ENCODE peak calls at places on chromosomes 2 and 18, in six cellular contexts. K, A, X, J, F and Z are unnamed samples.

GRCh38 chr2:128315829-128316776 is 2.6 kb downstream of the HS6ST1 start:
- DNase-seq in K (no peak), A (peak), X (no peak), J (no peak), F (no peak), Z (no peak)

GRCh38 chr2:207930747-207931146 is 94.6 kb downstream of the PLEKHM3 start:
- DNase-seq in K (no peak), A (no peak), X (no peak), J (no peak), F (no peak), Z (no peak)

GRCh38 chr2:33090553-33091134 is 143.9 kb downstream of the LTBP1 start:
- DNase-seq in K (no peak), A (no peak), X (no peak), J (no peak), F (no peak), Z (no peak)

GRCh38 chr18:24121625-24122024 is 17.2 kb upstream of the CABYR start:
- DNase-seq in K (no peak), A (no peak), X (no peak), J (no peak), F (no peak), Z (no peak)

GRCh38 chr2:200467806-200468686 is 41.8 kb downstream of the KCTD18 start:
- DNase-seq in K (no peak), A (peak), X (no peak), J (no peak), F (peak), Z (no peak)

GRCh38 chr2:232418056-232418455 is 11.4 kb downstream of the ALPG start:
- DNase-seq in K (no peak), A (no peak), X (no peak), J (no peak), F (no peak), Z (no peak)

GRCh38 chr2:5520352-5520996 is 171.7 kb upstream of the SOX11 start:
- DNase-seq in K (no peak), A (no peak), X (no peak), J (no peak), F (no peak), Z (no peak)

GRCh38 chr2:45210466-45211195 is 201.4 kb upstream of the SIX2 start:
- DNase-seq in K (no peak), A (peak), X (no peak), J (no peak), F (no peak), Z (no peak)

GRCh38 chr2:7471185-7471584 is 554.0 kb downstream of the RNF144A start:
- DNase-seq in K (no peak), A (no peak), X (no peak), J (no peak), F (no peak), Z (no peak)

GRCh38 chr2:73987109-73987947 is 2.6 kb downstream of the TET3 start:
- DNase-seq in K (no peak), A (no peak), X (peak), J (no peak), F (no peak), Z (peak)

GRCh38 chr2:218223046-218223445 is 6.1 kb downstream of the ARPC2 start:
- DNase-seq in K (no peak), A (no peak), X (no peak), J (no peak), F (no peak), Z (no peak)

GRCh38 chr2:96891591-96892333 is 21.9 kb upstream of the SEMA4C start:
- DNase-seq in K (no peak), A (no peak), X (no peak), J (no peak), F (no peak), Z (peak)

GRCh38 chr2:237864940-237865622 is 5.7 kb downstream of the RAMP1 start:
- DNase-seq in K (peak), A (no peak), X (no peak), J (no peak), F (no peak), Z (peak)

GRCh38 chr2:109269956-109270757 is 141.2 kb downstream of the SH3RF3 start:
- DNase-seq in K (no peak), A (no peak), X (no peak), J (no peak), F (no peak), Z (no peak)

GRCh38 chr2:192267484-192267883 is 72.8 kb upstream of the TMEFF2 start:
- DNase-seq in K (peak), A (no peak), X (no peak), J (no peak), F (no peak), Z (peak)

GRCh38 chr2:122191331-122191730 is 435.9 kb downstream of the TSN start:
- DNase-seq in K (peak), A (peak), X (no peak), J (no peak), F (no peak), Z (peak)

GRCh38 chr18:70453058-70453775 is 164.4 kb downstream of the SOCS6 start:
- DNase-seq in K (no peak), A (no peak), X (no peak), J (no peak), F (no peak), Z (peak)

GRCh38 chr2:239461551-239462515 is 61.0 kb upstream of the HDAC4 start:
- DNase-seq in K (no peak), A (no peak), X (no peak), J (no peak), F (no peak), Z (no peak)

GRCh38 chr18:63844254-63844653 is 43.3 kb upstream of the SERPINB2 start:
- DNase-seq in K (peak), A (no peak), X (no peak), J (no peak), F (no peak), Z (peak)

GRCh38 chr2:145931836-145932352 is 1412.0 kb upstream of the ZEB2 start:
- DNase-seq in K (peak), A (no peak), X (no peak), J (no peak), F (no peak), Z (no peak)

GRCh38 chr18:10687161-10687925 is 161.5 kb downstream of the NAPG start:
- DNase-seq in K (peak), A (no peak), X (no peak), J (no peak), F (no peak), Z (no peak)

GRCh38 chr2:239085201-239085992 is 237.5 kb downstream of the TWIST2 start:
- DNase-seq in K (no peak), A (no peak), X (no peak), J (no peak), F (no peak), Z (no peak)

GRCh38 chr2:29627366-29627765 is 294.0 kb downstream of the ALK start:
- DNase-seq in K (peak), A (no peak), X (no peak), J (no peak), F (no peak), Z (peak)

GRCh38 chr2:182890305-182890704 is 23.9 kb upstream of the FRZB start:
- DNase-seq in K (no peak), A (no peak), X (no peak), J (no peak), F (no peak), Z (no peak)

GRCh38 chr2:200509227-200509607 is 651 bp downstream of the KCTD18 start:
- DNase-seq in K (peak), A (peak), X (peak), J (peak), F (no peak), Z (peak)

GRCh38 chr2:219508444-219508734 is 5.9 kb upstream of the ASIC4 start:
- DNase-seq in K (no peak), A (no peak), X (no peak), J (no peak), F (no peak), Z (no peak)

GRCh38 chr2:177972782-177973181 is 99.8 kb downstream of the PDE11A start:
- DNase-seq in K (no peak), A (no peak), X (no peak), J (no peak), F (no peak), Z (no peak)

GRCh38 chr2:240198226-240198625 is 57.8 kb upstream of the OTOS start:
- DNase-seq in K (no peak), A (no peak), X (no peak), J (no peak), F (no peak), Z (no peak)

GRCh38 chr2:70907130-70907756 is 28.5 kb upstream of the ATP6V1B1 start:
- DNase-seq in K (no peak), A (no peak), X (no peak), J (no peak), F (no peak), Z (no peak)

GRCh38 chr2:70354264-70354949 is 52.5 kb upstream of the FAM136A start:
- DNase-seq in K (peak), A (no peak), X (no peak), J (no peak), F (no peak), Z (no peak)

GRCh38 chr18:27184115-27185024 is 738 bp downstream of the CHST9 start:
- DNase-seq in K (no peak), A (no peak), X (no peak), J (no peak), F (no peak), Z (no peak)

GRCh38 chr2:24214880-24215279 is 40.0 kb downstream of the FAM228A start:
- DNase-seq in K (no peak), A (peak), X (no peak), J (no peak), F (no peak), Z (no peak)

GRCh38 chr2:46339676-46340459 is 42.7 kb downstream of the EPAS1 start:
- DNase-seq in K (peak), A (no peak), X (no peak), J (no peak), F (no peak), Z (peak)

GRCh38 chr2:178761759-178762371 is 45.4 kb downstream of the TTN start:
- DNase-seq in K (peak), A (peak), X (no peak), J (no peak), F (no peak), Z (peak)

GRCh38 chr18:75131455-75132000 is 77.4 kb downstream of the PTGR3 start:
- DNase-seq in K (peak), A (no peak), X (no peak), J (no peak), F (no peak), Z (no peak)